ENCODE peak calls at places on chromosomes 13 and 19, in four cellular contexts. S is stomach, D is spleen, K is tibial nerve. A is an unnamed sample.

GRCh38 chr13:101919541-101920306 is 467.2 kb downstream of the ITGBL1 start:
- DNase-seq in S (no peak), D (no peak), K (no peak), A (no peak)

GRCh38 chr13:114078501-114079451 is 53.6 kb downstream of the RASA3 start:
- DNase-seq in S (peak; percentile 36), D (peak; percentile 75), K (no peak), A (no peak)

GRCh38 chr13:55815458-55816033 is 1325.2 kb upstream of the PRR20A start:
- DNase-seq in S (no peak), D (no peak), K (no peak), A (no peak)

GRCh38 chr19:30178721-30179402 is 193.3 kb upstream of the ZNF536 start:
- DNase-seq in S (no peak), D (no peak), K (no peak), A (no peak)

GRCh38 chr19:17948474-17948966 is 15.7 kb downstream of the CCDC124 start:
- DNase-seq in S (no peak), D (no peak), K (no peak), A (no peak)

GRCh38 chr19:49924004-49924880 is 4.8 kb upstream of the ATF5 start:
- DNase-seq in S (no peak), D (no peak), K (no peak), A (no peak)

GRCh38 chr19:20238025-20238623 is 71.1 kb downstream of the ZNF486 start:
- DNase-seq in S (peak; percentile 94), D (peak; percentile 89), K (peak; percentile 92), A (peak; percentile 76)

GRCh38 chr19:14023404-14024235 is 4.3 kb upstream of the RLN3 start:
- DNase-seq in S (peak; percentile 58), D (peak; percentile 82), K (no peak), A (no peak)

GRCh38 chr19:22935151-22935550 is 67.8 kb downstream of the ZNF728 start:
- DNase-seq in S (no peak), D (no peak), K (no peak), A (no peak)

GRCh38 chr13:51331354-51331861 is 8.1 kb upstream of the SERPINE3 start:
- DNase-seq in S (no peak), D (no peak), K (no peak), A (no peak)

GRCh38 chr19:3458229-3458555 is 22.1 kb downstream of the SMIM24 start:
- DNase-seq in S (no peak), D (no peak), K (no peak), A (no peak)

GRCh38 chr19:30752876-30753275 is 380.7 kb downstream of the ZNF536 start:
- DNase-seq in S (no peak), D (no peak), K (no peak), A (no peak)

GRCh38 chr19:10634881-10635463 is 9.6 kb downstream of the SLC44A2 start:
- DNase-seq in S (no peak), D (no peak), K (no peak), A (no peak)

GRCh38 chr13:50810998-50811397 is 32.5 kb downstream of the DLEU7 start:
- DNase-seq in S (no peak), D (no peak), K (no peak), A (no peak)

GRCh38 chr13:23658929-23659541 is 88.8 kb downstream of the TNFRSF19 start:
- DNase-seq in S (no peak), D (no peak), K (no peak), A (no peak)

GRCh38 chr13:76421011-76421410 is 465.2 kb downstream of the KCTD12 start:
- DNase-seq in S (no peak), D (no peak), K (no peak), A (no peak)

GRCh38 chr13:91347996-91348905 is 764 bp downstream of the MIR17HG start:
- DNase-seq in S (peak; percentile 53), D (peak; percentile 94), K (peak; percentile 27), A (peak; percentile 90)

GRCh38 chr13:113831061-113831460 is 32.8 kb downstream of the GAS6 start:
- DNase-seq in S (no peak), D (no peak), K (no peak), A (no peak)

GRCh38 chr19:58428617-58429016 is 11.3 kb downstream of the ZNF132 start:
- DNase-seq in S (no peak), D (no peak), K (no peak), A (no peak)

GRCh38 chr13:109971006-109971744 is 184.8 kb upstream of the IRS2 start:
- DNase-seq in S (no peak), D (no peak), K (no peak), A (peak; percentile 79)

DNA sequence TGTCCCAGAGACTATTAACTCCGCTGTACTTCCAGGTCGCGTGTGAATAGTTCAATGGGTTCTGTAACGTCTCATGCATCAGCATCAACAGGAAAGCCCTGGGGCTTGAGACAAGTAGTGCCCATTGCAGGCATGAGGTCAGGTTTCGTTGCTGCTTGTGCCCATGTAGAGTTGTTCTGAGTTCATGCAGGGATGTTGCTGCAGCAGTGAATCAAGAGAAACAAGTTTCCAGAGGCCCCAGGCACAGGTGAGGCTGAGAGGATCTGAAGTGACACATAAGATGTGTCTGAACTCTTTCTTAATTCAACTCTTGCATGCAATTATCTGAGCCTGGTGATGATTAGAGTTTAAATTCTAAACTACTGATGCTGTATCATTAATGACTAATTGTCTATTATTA is 8.6 kb upstream of the ZNF283 start:
- DNase-seq in S (no peak), D (no peak), K (no peak), A (no peak)
- H3K4me3 ChIP-seq in S (no peak overlapping the region), D (no peak overlapping the region), K (no peak overlapping the region), A (no peak overlapping the region)

GRCh38 chr13:31027136-31027535 is 94.7 kb downstream of the TEX26 start:
- DNase-seq in S (no peak), D (no peak), K (no peak), A (no peak)

GRCh38 chr13:31032574-31033095 is 100.2 kb downstream of the TEX26 start:
- DNase-seq in S (no peak), D (no peak), K (no peak), A (no peak)

GRCh38 chr13:31031482-31031881 is 99.0 kb downstream of the TEX26 start:
- DNase-seq in S (no peak), D (no peak), K (no peak), A (no peak)

GRCh38 chr13:31029129-31029528 is 96.7 kb downstream of the TEX26 start:
- DNase-seq in S (no peak), D (no peak), K (no peak), A (no peak)
- TF ChIP-seq CTCF in S (no peak), D (no peak), K (no peak), A (no peak)

DNA sequence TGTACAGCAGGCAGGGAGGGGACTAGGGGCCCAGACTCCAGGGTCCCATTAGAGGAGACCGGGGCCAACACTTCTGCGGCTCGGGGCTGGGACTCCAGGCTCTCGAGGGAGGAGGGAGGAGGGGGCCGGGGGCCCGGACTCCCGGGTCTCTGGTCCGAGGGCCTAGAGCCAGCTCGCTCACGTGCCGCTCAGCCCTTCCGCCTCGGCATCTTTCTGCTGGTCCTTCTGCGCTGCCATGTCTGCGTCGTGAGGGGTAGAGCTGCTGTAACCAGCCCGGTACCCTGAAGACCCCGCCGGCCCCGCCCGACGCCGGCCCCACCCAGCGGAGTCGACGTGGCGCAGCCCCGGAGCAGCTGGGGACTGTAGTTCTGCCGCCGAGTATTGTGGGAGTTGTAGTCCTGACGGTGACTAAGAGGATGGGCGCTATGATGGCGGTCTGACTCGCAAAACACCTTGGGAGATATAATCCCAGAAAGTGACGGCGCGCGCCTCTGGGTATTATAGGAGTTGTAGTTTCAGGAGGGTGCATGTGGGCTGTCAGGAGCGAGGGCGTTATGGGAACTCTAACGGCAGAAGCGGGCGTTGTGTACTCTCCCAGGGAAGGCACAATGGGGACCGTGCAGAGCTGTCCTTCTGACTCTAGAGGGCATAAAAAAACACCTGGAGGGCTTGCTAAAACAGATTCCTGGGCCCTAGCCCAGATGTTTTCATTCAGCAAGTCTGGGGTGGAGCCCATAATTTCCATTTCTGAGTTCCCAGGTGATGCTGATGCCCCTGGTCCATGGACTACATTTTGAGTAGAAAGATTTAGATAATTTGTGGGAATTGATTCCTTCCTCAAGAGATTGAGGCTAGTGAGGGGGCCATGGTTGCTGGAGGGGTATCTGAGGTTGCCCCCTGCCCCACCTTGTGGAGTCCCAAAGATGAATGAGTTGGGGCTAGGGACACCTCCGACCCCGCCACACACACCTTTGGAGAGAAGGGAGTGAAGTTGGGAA is at the start of gene RABAC1:
- DNase-seq in S (peak; percentile 89), D (peak; percentile 97), K (peak; percentile 86), A (peak; percentile 86)
- TF ChIP-seq POLR2A in S (no peak), D (peak; percentile 30), K (peak; percentile 45), A (no peak)

DNA sequence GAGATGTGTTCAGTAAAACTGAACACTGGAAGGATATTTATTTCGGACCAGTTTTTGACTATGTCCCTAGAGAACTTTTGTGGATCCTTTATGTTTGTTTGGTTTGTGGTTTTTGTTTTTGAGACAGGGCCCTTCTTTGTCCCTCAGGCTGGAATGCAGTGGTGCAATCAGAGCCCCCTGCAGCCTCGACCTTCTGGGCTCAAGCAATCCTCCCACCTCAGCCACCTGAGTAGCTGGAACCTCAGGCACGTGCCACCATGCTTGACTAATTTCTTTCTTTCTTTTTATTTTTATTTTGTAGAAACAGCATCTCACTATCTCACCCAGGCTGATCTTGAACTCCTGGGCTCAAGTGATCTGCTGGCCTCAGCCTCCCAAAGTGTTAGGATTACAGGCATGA is 955 bp upstream of the ZNF709 start:
- DNase-seq in S (no peak), D (no peak), K (no peak), A (no peak)
- H3K4me3 ChIP-seq in S (peak overlapping the region; percentile 92), D (no peak overlapping the region), K (no peak overlapping the region), A (no peak overlapping the region)

DNA sequence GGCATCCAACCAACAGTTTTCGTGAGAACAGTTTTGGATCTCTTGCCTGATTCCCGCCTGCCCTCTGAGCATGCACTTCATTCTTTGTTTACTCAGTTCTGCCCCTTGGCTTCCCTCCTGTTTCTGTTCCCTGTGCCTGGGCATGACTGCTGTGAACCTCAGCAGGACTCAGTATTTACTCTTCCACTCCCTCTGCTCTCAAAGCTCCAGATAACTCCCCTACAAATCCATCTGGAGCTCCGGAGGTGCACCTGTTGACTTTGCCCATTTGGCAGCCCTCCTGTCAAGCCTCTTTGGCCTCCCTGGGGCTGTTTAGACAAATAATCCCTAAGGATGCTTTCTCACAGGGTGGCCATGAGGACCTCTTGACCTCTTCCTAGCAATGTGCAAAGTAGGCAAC is 34.2 kb upstream of the ARGLU1 start:
- DNase-seq in S (peak; percentile 74), D (no peak), K (no peak), A (peak; percentile 45)
- TF ChIP-seq CTCF in S (no peak), D (no peak), K (no peak), A (no peak)

A was measured in lower leg skin.